ENCODE peak calls at places on chromosomes 6 and 20, in eight cellular contexts. N is effector CD4-positive, alpha-beta T cell; M is foreskin keratinocyte; Q is cardiac muscle cell; H is GM12892; V is PC-9; O is Ammon's horn; E is mucosa of descending colon. Y is an unnamed sample.
A peak's percentile ranks its signal among the peaks of the same experiment; 100 is the strongest.

GRCh38 chr6:56851104-56851503 is 103.8 kb upstream of the BEND6 start:
- DNase-seq in M (no peak), Q (no peak), H (no peak), E (no peak), V (no peak), N (no peak), O (peak; percentile 40), Y (no peak)

GRCh38 chr6:90454835-90455427 is 131.9 kb downstream of the MAP3K7 start:
- DNase-seq in H (no peak), O (no peak), Q (no peak), N (no peak), E (no peak), M (peak; percentile 75), V (no peak), Y (no peak)

GRCh38 chr20:45968081-45968671 is 3.8 kb downstream of the ZNF335 start:
- DNase-seq in H (no peak), E (no peak), O (no peak), M (no peak), Q (no peak), V (no peak), N (no peak), Y (no peak)

GRCh38 chr6:30614044-30614842 is 2.8 kb downstream of the PPP1R10 start:
- DNase-seq in Q (no peak), H (no peak), O (peak; percentile 42), V (no peak), M (no peak), E (no peak), N (no peak), Y (no peak)

GRCh38 chr6:128111096-128111495 is 210.2 kb upstream of the THEMIS start:
- DNase-seq in H (no peak), V (no peak), O (no peak), E (no peak), N (no peak), M (no peak), Q (no peak), Y (no peak)

GRCh38 chr6:43803055-43803782 is 33.2 kb downstream of the VEGFA start:
- DNase-seq in M (no peak), Q (no peak), H (no peak), E (no peak), V (no peak), N (no peak), O (no peak), Y (no peak)

GRCh38 chr20:47205577-47206123 is 150.8 kb downstream of the ZMYND8 start:
- DNase-seq in H (peak; percentile 43), V (peak; percentile 67), N (no peak), Q (peak; percentile 34), E (no peak), O (peak; percentile 22), M (peak; percentile 48), Y (no peak)

GRCh38 chr20:25000268-25000801 is 7.8 kb upstream of the APMAP start:
- DNase-seq in H (no peak), V (peak; percentile 90), O (peak; percentile 73), Q (no peak), M (peak; percentile 92), E (no peak), N (no peak), Y (no peak)

GRCh38 chr6:45653117-45653883 is 275.6 kb upstream of the SUPT3H start:
- DNase-seq in N (no peak), E (no peak), M (no peak), O (no peak), H (no peak), Q (no peak), V (no peak), Y (no peak)

GRCh38 chr20:43925215-43925614 is 10.6 kb downstream of the TOX2 start:
- DNase-seq in O (no peak), N (no peak), Q (no peak), H (no peak), M (no peak), E (no peak), V (no peak), Y (peak; percentile 33)

GRCh38 chr6:32886674-32887383 is 32.8 kb downstream of the PSMB9 start:
- DNase-seq in H (no peak), O (no peak), Q (peak; percentile 4), E (no peak), N (no peak), M (peak; percentile 63), V (no peak), Y (no peak)

GRCh38 chr6:15621203-15622044 is 41.4 kb downstream of the DTNBP1 start:
- DNase-seq in M (peak; percentile 40), E (peak; percentile 64), N (no peak), V (no peak), Q (peak; percentile 57), H (peak; percentile 8), O (peak; percentile 60), Y (no peak)

GRCh38 chr6:156839591-156840001 is 62.4 kb downstream of the ARID1B start:
- DNase-seq in H (no peak), V (no peak), O (no peak), Q (peak; percentile 60), N (no peak), E (no peak), M (no peak), Y (no peak)

GRCh38 chr20:47360489-47361267 is 4.2 kb upstream of the ZMYND8 start:
- DNase-seq in H (peak; percentile 38), M (peak; percentile 85), O (peak; percentile 81), Q (peak; percentile 93), E (peak; percentile 84), N (no peak), V (peak; percentile 84), Y (no peak)

GRCh38 chr6:81465859-81466258 is 286.6 kb downstream of the TENT5A start:
- DNase-seq in V (peak; percentile 12), N (no peak), H (no peak), M (peak; percentile 20), O (no peak), Q (peak; percentile 24), E (no peak), Y (no peak)

GRCh38 chr6:142900467-142900961 is 44.5 kb downstream of the HIVEP2 start:
- DNase-seq in E (no peak), N (peak; percentile 46), H (no peak), V (no peak), O (no peak), Q (no peak), M (no peak), Y (no peak)